ENCODE peak calls at places on chromosomes 7 and 10, in ten cellular contexts. One of them, this sample, is unnamed.
A peak's percentile ranks its signal among the peaks of the same experiment; 100 is the strongest.

GRCh38 chr10:67386260-67386659 is 309.7 kb downstream of the CTNNA3 start:
- DNase-seq in stomach: no peak
- DNase-seq in tibial artery: no peak
- DNase-seq in CD4-positive, alpha-beta T cell: no peak
- DNase-seq in esophagus squamous epithelium: no peak
- DNase-seq in H9: no peak
- DNase-seq in NB4: no peak
- DNase-seq in activated CD8-positive, alpha-beta T cell treated with anti-CD3 and anti-CD28 coated beads for 36 hours: no peak
- DNase-seq in cardiac fibroblast: no peak
- DNase-seq in mammary epithelial cell: no peak
- DNase-seq in this sample: no peak

GRCh38 chr10:6786579-6787031 is 206.5 kb upstream of the PRKCQ start:
- DNase-seq in mammary epithelial cell: peak; percentile 48
- DNase-seq in activated CD8-positive, alpha-beta T cell treated with anti-CD3 and anti-CD28 coated beads for 36 hours: no peak
- DNase-seq in esophagus squamous epithelium: no peak
- DNase-seq in cardiac fibroblast: peak; percentile 46
- DNase-seq in CD4-positive, alpha-beta T cell: no peak
- DNase-seq in NB4: no peak
- DNase-seq in stomach: no peak
- DNase-seq in H9: no peak
- DNase-seq in tibial artery: no peak
- DNase-seq in this sample: no peak

GRCh38 chr10:33596411-33596810 is 261.9 kb upstream of the NRP1 start:
- DNase-seq in tibial artery: no peak
- DNase-seq in mammary epithelial cell: no peak
- DNase-seq in NB4: no peak
- DNase-seq in H9: no peak
- DNase-seq in CD4-positive, alpha-beta T cell: no peak
- DNase-seq in cardiac fibroblast: no peak
- DNase-seq in activated CD8-positive, alpha-beta T cell treated with anti-CD3 and anti-CD28 coated beads for 36 hours: no peak
- DNase-seq in stomach: no peak
- DNase-seq in esophagus squamous epithelium: no peak
- DNase-seq in this sample: no peak

GRCh38 chr7:28144266-28144665 is 36.3 kb downstream of the JAZF1 start:
- DNase-seq in esophagus squamous epithelium: no peak
- DNase-seq in tibial artery: no peak
- DNase-seq in mammary epithelial cell: no peak
- DNase-seq in H9: peak; percentile 65
- DNase-seq in stomach: no peak
- DNase-seq in cardiac fibroblast: no peak
- DNase-seq in activated CD8-positive, alpha-beta T cell treated with anti-CD3 and anti-CD28 coated beads for 36 hours: no peak
- DNase-seq in CD4-positive, alpha-beta T cell: no peak
- DNase-seq in NB4: no peak
- DNase-seq in this sample: no peak

GRCh38 chr10:87927091-87927490 is 63.7 kb downstream of the PTEN start:
- DNase-seq in tibial artery: no peak
- DNase-seq in activated CD8-positive, alpha-beta T cell treated with anti-CD3 and anti-CD28 coated beads for 36 hours: no peak
- DNase-seq in CD4-positive, alpha-beta T cell: no peak
- DNase-seq in esophagus squamous epithelium: no peak
- DNase-seq in stomach: no peak
- DNase-seq in H9: no peak
- DNase-seq in cardiac fibroblast: peak; percentile 55
- DNase-seq in mammary epithelial cell: no peak
- DNase-seq in NB4: no peak
- DNase-seq in this sample: no peak

GRCh38 chr7:158407581-158408331 is 179.9 kb downstream of the PTPRN2 start:
- DNase-seq in esophagus squamous epithelium: no peak
- DNase-seq in activated CD8-positive, alpha-beta T cell treated with anti-CD3 and anti-CD28 coated beads for 36 hours: no peak
- DNase-seq in mammary epithelial cell: peak; percentile 11
- DNase-seq in stomach: no peak
- DNase-seq in CD4-positive, alpha-beta T cell: no peak
- DNase-seq in cardiac fibroblast: peak; percentile 55
- DNase-seq in H9: no peak
- DNase-seq in NB4: peak; percentile 75
- DNase-seq in tibial artery: no peak
- DNase-seq in this sample: peak; percentile 49

GRCh38 chr7:93238748-93239147 is 6.6 kb downstream of the VPS50 start:
- DNase-seq in mammary epithelial cell: no peak
- DNase-seq in cardiac fibroblast: no peak
- DNase-seq in stomach: no peak
- DNase-seq in NB4: no peak
- DNase-seq in activated CD8-positive, alpha-beta T cell treated with anti-CD3 and anti-CD28 coated beads for 36 hours: no peak
- DNase-seq in esophagus squamous epithelium: no peak
- DNase-seq in tibial artery: no peak
- DNase-seq in H9: no peak
- DNase-seq in CD4-positive, alpha-beta T cell: no peak
- DNase-seq in this sample: no peak

GRCh38 chr10:24251547-24251946 is 42.6 kb downstream of the KIAA1217 start:
- DNase-seq in CD4-positive, alpha-beta T cell: no peak
- DNase-seq in NB4: no peak
- DNase-seq in cardiac fibroblast: no peak
- DNase-seq in esophagus squamous epithelium: no peak
- DNase-seq in H9: no peak
- DNase-seq in tibial artery: no peak
- DNase-seq in activated CD8-positive, alpha-beta T cell treated with anti-CD3 and anti-CD28 coated beads for 36 hours: no peak
- DNase-seq in mammary epithelial cell: peak; percentile 33
- DNase-seq in stomach: no peak
- DNase-seq in this sample: no peak

GRCh38 chr10:46090258-46090812 is 44.3 kb upstream of the MSMB start:
- DNase-seq in stomach: no peak
- DNase-seq in tibial artery: no peak
- DNase-seq in mammary epithelial cell: no peak
- DNase-seq in activated CD8-positive, alpha-beta T cell treated with anti-CD3 and anti-CD28 coated beads for 36 hours: no peak
- DNase-seq in H9: no peak
- DNase-seq in CD4-positive, alpha-beta T cell: no peak
- DNase-seq in esophagus squamous epithelium: no peak
- DNase-seq in NB4: no peak
- DNase-seq in cardiac fibroblast: no peak
- DNase-seq in this sample: no peak

GRCh38 chr10:11491087-11491486 is 120.4 kb downstream of the USP6NL start:
- DNase-seq in tibial artery: no peak
- DNase-seq in cardiac fibroblast: no peak
- DNase-seq in esophagus squamous epithelium: no peak
- DNase-seq in stomach: no peak
- DNase-seq in CD4-positive, alpha-beta T cell: no peak
- DNase-seq in H9: no peak
- DNase-seq in activated CD8-positive, alpha-beta T cell treated with anti-CD3 and anti-CD28 coated beads for 36 hours: no peak
- DNase-seq in NB4: no peak
- DNase-seq in mammary epithelial cell: no peak
- DNase-seq in this sample: no peak

GRCh38 chr10:124741922-124742417 is 2.2 kb downstream of the FAM53B start:
- DNase-seq in H9: no peak
- DNase-seq in activated CD8-positive, alpha-beta T cell treated with anti-CD3 and anti-CD28 coated beads for 36 hours: peak; percentile 65
- DNase-seq in CD4-positive, alpha-beta T cell: no peak
- DNase-seq in stomach: no peak
- DNase-seq in esophagus squamous epithelium: no peak
- DNase-seq in tibial artery: no peak
- DNase-seq in mammary epithelial cell: peak; percentile 14
- DNase-seq in cardiac fibroblast: no peak
- DNase-seq in NB4: peak; percentile 44
- DNase-seq in this sample: no peak

GRCh38 chr10:81496626-81497025 is 378.4 kb upstream of the NRG3 start:
- DNase-seq in tibial artery: no peak
- DNase-seq in esophagus squamous epithelium: no peak
- DNase-seq in mammary epithelial cell: no peak
- DNase-seq in CD4-positive, alpha-beta T cell: no peak
- DNase-seq in cardiac fibroblast: no peak
- DNase-seq in NB4: no peak
- DNase-seq in H9: no peak
- DNase-seq in activated CD8-positive, alpha-beta T cell treated with anti-CD3 and anti-CD28 coated beads for 36 hours: no peak
- DNase-seq in stomach: no peak
- DNase-seq in this sample: no peak

GRCh38 chr10:77041636-77042258 is 595.9 kb downstream of the KCNMA1 start:
- DNase-seq in esophagus squamous epithelium: no peak
- DNase-seq in stomach: no peak
- DNase-seq in activated CD8-positive, alpha-beta T cell treated with anti-CD3 and anti-CD28 coated beads for 36 hours: peak; percentile 44
- DNase-seq in cardiac fibroblast: peak; percentile 10
- DNase-seq in NB4: peak; percentile 49
- DNase-seq in mammary epithelial cell: no peak
- DNase-seq in H9: no peak
- DNase-seq in tibial artery: peak; percentile 28
- DNase-seq in CD4-positive, alpha-beta T cell: no peak
- DNase-seq in this sample: no peak

GRCh38 chr10:35133586-35133985 is 6.9 kb downstream of the CREM start:
- DNase-seq in cardiac fibroblast: no peak
- DNase-seq in CD4-positive, alpha-beta T cell: no peak
- DNase-seq in esophagus squamous epithelium: no peak
- DNase-seq in mammary epithelial cell: no peak
- DNase-seq in NB4: no peak
- DNase-seq in stomach: no peak
- DNase-seq in activated CD8-positive, alpha-beta T cell treated with anti-CD3 and anti-CD28 coated beads for 36 hours: peak; percentile 20
- DNase-seq in H9: no peak
- DNase-seq in tibial artery: no peak
- DNase-seq in this sample: no peak

GRCh38 chr7:44587843-44588711 is 6.0 kb upstream of the TMED4 start:
- DNase-seq in H9: no peak
- DNase-seq in NB4: peak; percentile 83
- DNase-seq in activated CD8-positive, alpha-beta T cell treated with anti-CD3 and anti-CD28 coated beads for 36 hours: peak; percentile 85
- DNase-seq in tibial artery: peak; percentile 51
- DNase-seq in stomach: peak; percentile 54
- DNase-seq in mammary epithelial cell: peak; percentile 51
- DNase-seq in CD4-positive, alpha-beta T cell: peak; percentile 38
- DNase-seq in esophagus squamous epithelium: no peak
- DNase-seq in cardiac fibroblast: peak; percentile 82
- DNase-seq in this sample: no peak
- TF ChIP-seq CTCF in H9: peak; percentile 63
- TF ChIP-seq CTCF in NB4: peak; percentile 73
- TF ChIP-seq CTCF in activated CD8-positive, alpha-beta T cell treated with anti-CD3 and anti-CD28 coated beads for 36 hours: peak; percentile 79
- TF ChIP-seq CTCF in tibial artery: peak; percentile 59
- TF ChIP-seq CTCF in stomach: peak; percentile 41
- TF ChIP-seq CTCF in mammary epithelial cell: peak; percentile 71
- TF ChIP-seq CTCF in CD4-positive, alpha-beta T cell: peak; percentile 88
- TF ChIP-seq CTCF in esophagus squamous epithelium: peak; percentile 75
- TF ChIP-seq CTCF in cardiac fibroblast: peak; percentile 60
- TF ChIP-seq CTCF in this sample: peak; percentile 66

DNA sequence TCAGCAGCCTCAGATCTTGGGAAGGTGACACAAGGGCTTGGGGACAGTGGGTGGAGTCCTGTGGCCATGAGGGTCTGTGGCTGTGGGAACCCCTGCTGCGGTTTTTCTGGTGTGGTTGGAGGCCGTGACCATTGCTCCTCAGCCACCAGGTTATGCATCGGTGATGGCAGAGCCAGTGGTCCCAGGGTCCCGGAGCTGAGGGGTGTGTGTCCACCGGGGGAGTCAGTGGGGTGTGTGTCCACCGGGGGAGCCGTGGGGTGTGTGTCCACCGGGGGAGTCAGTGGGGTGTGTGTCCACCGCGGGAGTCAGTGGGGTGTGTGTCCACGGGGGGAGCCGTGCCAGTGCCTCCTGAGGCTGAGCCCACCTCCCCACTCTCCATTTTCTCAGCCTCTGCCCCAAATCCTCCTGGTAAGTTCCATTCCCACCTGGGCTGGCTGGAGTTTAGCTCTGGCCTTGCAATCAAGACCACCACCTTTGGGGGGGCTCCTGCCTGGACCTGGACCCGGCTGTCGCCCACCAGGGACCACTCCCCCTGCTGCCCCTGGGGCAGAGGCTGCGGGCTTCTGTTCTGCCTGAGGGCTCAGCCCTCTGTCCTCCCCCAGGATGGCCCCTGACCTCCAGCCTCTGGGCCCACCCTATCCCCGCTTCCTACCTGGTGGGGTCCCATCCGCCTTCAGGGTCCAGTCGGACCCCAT is 143.5 kb downstream of the ELFN1 start:
- DNase-seq in H9: no peak
- DNase-seq in tibial artery: no peak
- DNase-seq in CD4-positive, alpha-beta T cell: no peak
- DNase-seq in mammary epithelial cell: no peak
- DNase-seq in esophagus squamous epithelium: no peak
- DNase-seq in activated CD8-positive, alpha-beta T cell treated with anti-CD3 and anti-CD28 coated beads for 36 hours: no peak
- DNase-seq in stomach: peak; percentile 23
- DNase-seq in NB4: no peak
- DNase-seq in cardiac fibroblast: no peak
- DNase-seq in this sample: no peak
- TF ChIP-seq CTCF in H9: no peak
- TF ChIP-seq CTCF in tibial artery: no peak
- TF ChIP-seq CTCF in CD4-positive, alpha-beta T cell: no peak
- TF ChIP-seq CTCF in mammary epithelial cell: no peak
- TF ChIP-seq CTCF in esophagus squamous epithelium: no peak
- TF ChIP-seq CTCF in activated CD8-positive, alpha-beta T cell treated with anti-CD3 and anti-CD28 coated beads for 36 hours: no peak
- TF ChIP-seq CTCF in stomach: no peak
- TF ChIP-seq CTCF in NB4: peak; percentile 2
- TF ChIP-seq CTCF in cardiac fibroblast: no peak
- TF ChIP-seq CTCF in this sample: no peak

DNA sequence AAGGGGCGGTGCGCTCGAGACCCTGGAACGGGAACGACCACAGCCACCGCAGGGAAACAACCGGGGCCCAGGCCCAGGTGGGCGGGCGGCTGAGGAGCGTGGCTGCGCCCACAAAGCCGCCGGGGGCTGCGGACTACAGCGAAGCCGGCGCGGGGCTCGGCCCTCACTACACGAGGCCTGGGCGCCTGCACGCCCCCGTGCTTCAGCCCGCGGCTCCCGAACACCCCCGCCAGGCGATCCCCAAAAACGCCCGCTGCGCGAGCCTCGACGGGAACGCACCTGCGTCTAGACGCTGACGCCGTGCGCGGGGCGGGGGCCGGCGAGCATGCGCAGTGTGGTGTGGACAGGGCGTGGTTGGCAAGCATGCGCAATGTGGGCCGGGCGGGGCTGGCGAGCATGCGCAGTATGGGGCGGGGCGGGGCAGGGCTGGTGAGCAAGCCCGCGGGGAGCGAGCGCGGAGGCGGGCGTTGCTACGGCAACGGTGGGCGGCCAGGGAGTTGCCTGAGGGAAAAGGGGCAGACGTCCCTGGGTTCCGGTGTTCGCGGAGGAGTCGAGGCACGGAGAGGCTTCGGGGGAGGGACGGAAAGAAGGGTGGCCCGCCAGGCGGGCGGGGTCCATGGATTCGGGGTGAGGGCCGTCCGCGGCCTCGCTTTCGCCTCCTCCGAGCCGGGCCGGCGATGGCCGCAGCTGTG is at the start of gene RNF32:
- DNase-seq in tibial artery: peak; percentile 76
- DNase-seq in mammary epithelial cell: peak; percentile 90
- DNase-seq in stomach: peak; percentile 98
- DNase-seq in H9: peak; percentile 97
- DNase-seq in esophagus squamous epithelium: peak; percentile 63
- DNase-seq in cardiac fibroblast: peak; percentile 92
- DNase-seq in CD4-positive, alpha-beta T cell: peak; percentile 89
- DNase-seq in activated CD8-positive, alpha-beta T cell treated with anti-CD3 and anti-CD28 coated beads for 36 hours: peak; percentile 98
- DNase-seq in NB4: peak; percentile 97
- DNase-seq in this sample: peak; percentile 89
- TF ChIP-seq CTCF in tibial artery: no peak
- TF ChIP-seq CTCF in mammary epithelial cell: no peak
- TF ChIP-seq CTCF in stomach: no peak
- TF ChIP-seq CTCF in H9: no peak
- TF ChIP-seq CTCF in esophagus squamous epithelium: no peak
- TF ChIP-seq CTCF in cardiac fibroblast: no peak
- TF ChIP-seq CTCF in CD4-positive, alpha-beta T cell: no peak
- TF ChIP-seq CTCF in activated CD8-positive, alpha-beta T cell treated with anti-CD3 and anti-CD28 coated beads for 36 hours: no peak
- TF ChIP-seq CTCF in NB4: no peak
- TF ChIP-seq CTCF in this sample: no peak

DNA sequence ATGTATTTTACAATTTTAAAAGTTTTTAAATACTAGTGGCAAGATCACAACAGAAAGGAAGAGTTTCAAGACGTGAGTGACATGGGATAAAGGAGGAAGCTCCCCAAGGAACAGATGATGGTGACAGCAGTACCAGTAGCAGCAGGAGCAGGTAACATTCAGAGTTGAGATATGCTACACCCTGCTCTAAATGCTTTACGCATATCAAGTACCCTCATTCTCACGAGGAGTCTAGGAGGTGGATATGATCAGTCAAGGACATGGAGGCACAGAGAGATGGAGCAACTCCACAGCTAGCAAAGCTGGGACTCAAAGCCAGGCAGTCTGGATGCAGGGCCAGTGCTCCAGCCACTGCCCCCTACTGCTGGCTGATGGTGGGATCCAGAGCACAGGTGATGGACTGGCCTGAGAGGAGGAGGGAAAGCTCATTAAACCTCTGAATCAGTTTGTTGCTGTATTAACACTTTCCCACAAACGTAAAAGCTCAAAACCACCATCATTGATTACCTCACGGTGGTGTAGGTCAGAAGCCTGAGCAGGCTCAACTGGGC is 17.5 kb downstream of the RP9 start:
- DNase-seq in CD4-positive, alpha-beta T cell: no peak
- DNase-seq in cardiac fibroblast: no peak
- DNase-seq in esophagus squamous epithelium: no peak
- DNase-seq in mammary epithelial cell: no peak
- DNase-seq in NB4: peak; percentile 12
- DNase-seq in H9: no peak
- DNase-seq in stomach: no peak
- DNase-seq in tibial artery: no peak
- DNase-seq in activated CD8-positive, alpha-beta T cell treated with anti-CD3 and anti-CD28 coated beads for 36 hours: no peak
- DNase-seq in this sample: no peak
- TF ChIP-seq CTCF in CD4-positive, alpha-beta T cell: no peak
- TF ChIP-seq CTCF in cardiac fibroblast: no peak
- TF ChIP-seq CTCF in esophagus squamous epithelium: no peak
- TF ChIP-seq CTCF in mammary epithelial cell: no peak
- TF ChIP-seq CTCF in NB4: peak; percentile 31
- TF ChIP-seq CTCF in H9: peak; percentile 53
- TF ChIP-seq CTCF in stomach: no peak
- TF ChIP-seq CTCF in tibial artery: no peak
- TF ChIP-seq CTCF in activated CD8-positive, alpha-beta T cell treated with anti-CD3 and anti-CD28 coated beads for 36 hours: no peak
- TF ChIP-seq CTCF in this sample: no peak

This sample was measured in D721Med.